ENCODE peak calls at places on chromosomes 11 and 22, in ten cellular contexts. J, K, O, Z, C, I, T, R, E and N are unnamed samples.

GRCh38 chr11:83721286-83721685 is 435.1 kb upstream of the CCDC90B start:
- DNase-seq in R (no peak), J (no peak), E (no peak), Z (no peak), T (no peak), O (no peak), I (no peak), C (no peak), K (no peak), N (no peak)

GRCh38 chr11:124467376-124468061 is 22.0 kb upstream of the OR8B8 start:
- DNase-seq in Z (no peak), E (no peak), I (no peak), C (no peak), T (no peak), R (no peak), K (no peak), O (no peak), J (no peak), N (no peak)

GRCh38 chr11:61532136-61533038 is 23.8 kb downstream of the LRRC10B start:
- DNase-seq in R (peak), O (no peak), C (peak), Z (peak), E (peak), T (no peak), I (peak), K (no peak), J (peak), N (peak)

GRCh38 chr22:46073683-46074504 is 76.4 kb upstream of the PPARA start:
- DNase-seq in C (peak), O (no peak), K (peak), E (no peak), I (no peak), Z (no peak), R (peak), T (no peak), J (peak), N (peak)

GRCh38 chr22:45876136-45877035 is 100.6 kb downstream of the WNT7B start:
- DNase-seq in T (no peak), I (no peak), O (peak), J (no peak), R (peak), E (no peak), Z (no peak), K (no peak), C (no peak), N (no peak)

GRCh38 chr22:50053861-50054260 is 4.2 kb downstream of the TTLL8 start:
- DNase-seq in I (no peak), T (no peak), Z (no peak), C (no peak), O (no peak), R (no peak), K (no peak), J (no peak), E (no peak), N (no peak)

GRCh38 chr11:35276396-35276795 is 137.4 kb downstream of the CD44 start:
- DNase-seq in R (no peak), O (no peak), C (no peak), K (peak), J (no peak), E (peak), I (no peak), Z (no peak), T (peak), N (no peak)

GRCh38 chr11:14288189-14288935 is 70.6 kb downstream of the RRAS2 start:
- DNase-seq in R (no peak), O (no peak), Z (peak), T (no peak), J (no peak), K (peak), I (no peak), C (no peak), E (peak), N (peak)

GRCh38 chr22:24175160-24175808 is 6.0 kb upstream of the SUSD2 start:
- DNase-seq in I (peak), J (peak), T (no peak), Z (peak), O (peak), K (peak), E (peak), R (peak), C (peak), N (peak)

GRCh38 chr22:31173386-31174145 is 13.6 kb downstream of the RNF185 start:
- DNase-seq in O (no peak), J (no peak), C (no peak), Z (peak), K (peak), R (peak), I (no peak), T (no peak), E (peak), N (peak)

GRCh38 chr11:122673706-122674105 is 18.2 kb downstream of the UBASH3B start:
- DNase-seq in R (no peak), J (no peak), C (peak), Z (no peak), K (no peak), E (peak), O (no peak), I (no peak), T (no peak), N (peak)

GRCh38 chr11:9078113-9079041 is 13.0 kb downstream of the SCUBE2 start:
- DNase-seq in I (no peak), R (no peak), T (no peak), K (no peak), J (no peak), O (no peak), Z (no peak), C (peak), E (no peak), N (no peak)